ENCODE peak calls at places on chromosomes 4 and X, in five cellular contexts. One of them, this sample, is unnamed.

GRCh38 chr4:38820329-38821061 is 15.9 kb upstream of the TLR1 start:
- DNase-seq in T follicular helper cell: no peak
- DNase-seq in NCI-H2107: no peak
- DNase-seq in RKO: no peak
- DNase-seq in amniotic stem cell: no peak
- DNase-seq in this sample: no peak

GRCh38 chr4:57119054-57119651 is 9.0 kb upstream of the IGFBP7 start:
- DNase-seq in NCI-H2107: no peak
- DNase-seq in T follicular helper cell: no peak
- DNase-seq in RKO: no peak
- DNase-seq in amniotic stem cell: peak; percentile 96
- DNase-seq in this sample: no peak

GRCh38 chr4:88623097-88623496 is 30.8 kb downstream of the HERC3 start:
- DNase-seq in T follicular helper cell: no peak
- DNase-seq in NCI-H2107: no peak
- DNase-seq in RKO: peak; percentile 73
- DNase-seq in amniotic stem cell: peak; percentile 80
- DNase-seq in this sample: no peak

GRCh38 chrX:71547339-71547738 is 14.4 kb downstream of the OGT start:
- DNase-seq in RKO: no peak
- DNase-seq in T follicular helper cell: no peak
- DNase-seq in amniotic stem cell: no peak
- DNase-seq in NCI-H2107: no peak
- DNase-seq in this sample: no peak

GRCh38 chr4:75724867-75725724 is 719 bp downstream of the USO1 start:
- DNase-seq in RKO: peak; percentile 77
- DNase-seq in NCI-H2107: no peak
- DNase-seq in T follicular helper cell: peak; percentile 16
- DNase-seq in amniotic stem cell: peak; percentile 62
- DNase-seq in this sample: peak; percentile 60

GRCh38 chr4:78379991-78380739 is 171.4 kb upstream of the ANXA3 start:
- DNase-seq in T follicular helper cell: no peak
- DNase-seq in RKO: no peak
- DNase-seq in NCI-H2107: no peak
- DNase-seq in amniotic stem cell: no peak
- DNase-seq in this sample: peak; percentile 46

GRCh38 chr4:125520258-125520990 is 205.7 kb downstream of the FAT4 start:
- DNase-seq in RKO: no peak
- DNase-seq in NCI-H2107: no peak
- DNase-seq in amniotic stem cell: no peak
- DNase-seq in T follicular helper cell: no peak
- DNase-seq in this sample: no peak

GRCh38 chr4:123096038-123096437 is 173.6 kb upstream of the NUDT6 start:
- DNase-seq in T follicular helper cell: no peak
- DNase-seq in RKO: no peak
- DNase-seq in amniotic stem cell: no peak
- DNase-seq in NCI-H2107: no peak
- DNase-seq in this sample: no peak

GRCh38 chr4:7384003-7384928 is 50.5 kb downstream of the PSAPL1 start:
- DNase-seq in T follicular helper cell: no peak
- DNase-seq in amniotic stem cell: no peak
- DNase-seq in RKO: no peak
- DNase-seq in NCI-H2107: no peak
- DNase-seq in this sample: no peak

GRCh38 chrX:113297456-113297855 is 456.8 kb upstream of the AMOT start:
- DNase-seq in amniotic stem cell: no peak
- DNase-seq in RKO: no peak
- DNase-seq in NCI-H2107: no peak
- DNase-seq in T follicular helper cell: no peak
- DNase-seq in this sample: no peak

GRCh38 chrX:46574941-46575381 is 1.4 kb downstream of the CHST7 start:
- DNase-seq in NCI-H2107: peak; percentile 48
- DNase-seq in amniotic stem cell: no peak
- DNase-seq in RKO: no peak
- DNase-seq in T follicular helper cell: peak; percentile 35
- DNase-seq in this sample: no peak

GRCh38 chr4:879730-880079 is 52.4 kb downstream of the GAK start:
- DNase-seq in RKO: no peak
- DNase-seq in T follicular helper cell: no peak
- DNase-seq in amniotic stem cell: no peak
- DNase-seq in NCI-H2107: no peak
- DNase-seq in this sample: no peak

GRCh38 chr4:113810906-113811305 is 49.4 kb upstream of the CAMK2D start:
- DNase-seq in T follicular helper cell: no peak
- DNase-seq in RKO: no peak
- DNase-seq in amniotic stem cell: no peak
- DNase-seq in NCI-H2107: no peak
- DNase-seq in this sample: no peak

GRCh38 chr4:184163813-184164212 is 53.9 kb downstream of the ENPP6 start:
- DNase-seq in amniotic stem cell: no peak
- DNase-seq in NCI-H2107: peak; percentile 30
- DNase-seq in T follicular helper cell: no peak
- DNase-seq in RKO: peak; percentile 29
- DNase-seq in this sample: peak; percentile 44

GRCh38 chr4:10983274-10983673 is 298.7 kb upstream of the CLNK start:
- DNase-seq in RKO: no peak
- DNase-seq in NCI-H2107: no peak
- DNase-seq in T follicular helper cell: peak; percentile 2
- DNase-seq in amniotic stem cell: no peak
- DNase-seq in this sample: no peak

GRCh38 chr4:99817310-99817885 is 771 bp downstream of the DAPP1 start:
- DNase-seq in RKO: no peak
- DNase-seq in T follicular helper cell: no peak
- DNase-seq in amniotic stem cell: no peak
- DNase-seq in NCI-H2107: no peak
- DNase-seq in this sample: no peak

GRCh38 chr4:6175426-6175825 is 24.9 kb downstream of the JAKMIP1 start:
- DNase-seq in amniotic stem cell: no peak
- DNase-seq in RKO: no peak
- DNase-seq in NCI-H2107: no peak
- DNase-seq in T follicular helper cell: no peak
- DNase-seq in this sample: no peak

GRCh38 chr4:141011799-141012377 is 121.4 kb downstream of the RNF150 start:
- DNase-seq in NCI-H2107: no peak
- DNase-seq in RKO: no peak
- DNase-seq in amniotic stem cell: no peak
- DNase-seq in T follicular helper cell: no peak
- DNase-seq in this sample: no peak